ENCODE peak calls at places on chromosomes 1 and 21, in seven cellular contexts. V is cardiac muscle cell, P is AG08395, W is non-pigmented ciliary epithelial cell, B is islet precursor cell, S is activated T-cell treated with anti-CD3 and anti-CD28 coated beads for 24 hours, O is T-helper 2 cell. D is an unnamed sample.

GRCh38 chr21:44065428-44065827 is 41.8 kb upstream of the PWP2 start:
- DNase-seq in P (no peak), W (no peak), B (no peak), S (peak; percentile 68), V (peak; percentile 63), O (peak; percentile 43), D (peak; percentile 84)

GRCh38 chr1:1360511-1361169 is 2.3 kb upstream of the MXRA8 start:
- DNase-seq in O (no peak), V (peak; percentile 94), S (no peak), W (peak; percentile 78), P (peak; percentile 96), B (peak; percentile 99), D (no peak)

GRCh38 chr1:33327587-33328325 is 6.9 kb upstream of the A3GALT2 start:
- DNase-seq in V (peak; percentile 98), O (no peak), P (peak; percentile 95), W (peak; percentile 97), S (no peak), B (peak; percentile 67), D (no peak)

GRCh38 chr21:26405735-26406361 is 167.2 kb downstream of the CYYR1 start:
- DNase-seq in S (no peak), O (no peak), W (peak; percentile 67), P (peak; percentile 83), V (peak; percentile 83), B (peak; percentile 87), D (no peak)

GRCh38 chr1:219568728-219569127 is 44.2 kb downstream of the ZC3H11B start:
- DNase-seq in P (no peak), V (no peak), O (no peak), S (no peak), W (no peak), B (peak; percentile 91), D (no peak)

GRCh38 chr1:81155131-81155530 is 645.6 kb upstream of the ADGRL2 start:
- DNase-seq in W (peak; percentile 73), P (peak; percentile 34), S (no peak), B (no peak), O (no peak), V (peak; percentile 56), D (no peak)

GRCh38 chr1:41612953-41613352 is 128.5 kb upstream of the EDN2 start:
- DNase-seq in B (peak; percentile 43), O (no peak), W (no peak), V (peak; percentile 44), P (no peak), S (no peak), D (no peak)

GRCh38 chr1:6185635-6186382 is 5.7 kb upstream of the CHD5 start:
- DNase-seq in B (no peak), S (no peak), V (peak; percentile 53), W (no peak), O (no peak), P (no peak), D (no peak)

GRCh38 chr1:77010937-77011336 is 143.7 kb downstream of the ST6GALNAC5 start:
- DNase-seq in O (no peak), B (no peak), S (no peak), V (no peak), P (no peak), W (no peak), D (no peak)

GRCh38 chr1:71621785-71622184 is 541.0 kb upstream of the ZRANB2 start:
- DNase-seq in W (peak; percentile 23), P (peak; percentile 35), V (no peak), S (no peak), O (no peak), B (no peak), D (no peak)

GRCh38 chr1:175268720-175269119 is 76.1 kb upstream of the KIAA0040 start:
- DNase-seq in V (peak; percentile 27), B (peak; percentile 87), S (no peak), O (no peak), W (no peak), P (peak; percentile 13), D (no peak)

GRCh38 chr1:114468710-114469468 is 42.1 kb downstream of the TRIM33 start:
- DNase-seq in O (no peak), S (no peak), V (peak; percentile 23), W (no peak), B (no peak), P (no peak), D (no peak)

GRCh38 chr1:26305667-26306289 is 658 bp downstream of the UBXN11 start:
- DNase-seq in W (no peak), P (no peak), B (no peak), V (no peak), S (no peak), O (no peak), D (no peak)

GRCh38 chr1:167676916-167677848 is 44.6 kb upstream of the MPZL1 start:
- DNase-seq in P (no peak), V (no peak), W (no peak), O (no peak), S (no peak), B (no peak), D (no peak)

GRCh38 chr1:245195398-245195797 is 40.6 kb downstream of the KIF26B start:
- DNase-seq in P (no peak), S (no peak), B (peak; percentile 88), W (no peak), O (no peak), V (no peak), D (no peak)

GRCh38 chr1:240683576-240683975 is 71.6 kb upstream of the GREM2 start:
- DNase-seq in W (no peak), V (no peak), B (no peak), P (peak; percentile 80), S (no peak), O (no peak), D (no peak)

GRCh38 chr21:36863260-36863659 is 103.2 kb downstream of the HLCS start:
- DNase-seq in B (peak; percentile 23), S (no peak), W (no peak), P (no peak), O (no peak), V (no peak), D (no peak)

GRCh38 chr1:178311164-178311563 is 185.6 kb downstream of the CLEC20A start:
- DNase-seq in B (no peak), O (no peak), P (peak; percentile 5), W (no peak), V (peak; percentile 43), S (no peak), D (no peak)

GRCh38 chr1:24742090-24742938 is 2.9 kb upstream of the CLIC4 start:
- DNase-seq in O (no peak), W (no peak), V (peak; percentile 86), B (peak; percentile 86), P (no peak), S (no peak), D (no peak)

GRCh38 chr1:245298781-245299180 is 144.0 kb downstream of the KIF26B start:
- DNase-seq in W (no peak), O (no peak), P (peak; percentile 88), B (no peak), V (peak; percentile 45), S (no peak), D (no peak)

GRCh38 chr1:48127735-48128685 is 94.5 kb upstream of the SLC5A9 start:
- DNase-seq in V (no peak), O (no peak), B (no peak), S (no peak), P (no peak), W (no peak), D (no peak)

GRCh38 chr1:164559342-164560070 is 522 bp downstream of the PBX1 start:
- DNase-seq in W (no peak), O (no peak), V (peak; percentile 50), B (peak; percentile 83), S (no peak), P (no peak), D (no peak)

GRCh38 chr1:229579101-229579651 is 20.7 kb upstream of the ABCB10 start:
- DNase-seq in S (no peak), B (no peak), O (no peak), W (no peak), V (peak; percentile 60), P (peak; percentile 35), D (no peak)

GRCh38 chr1:117128323-117129079 is 7.0 kb upstream of the TRIM45 start:
- DNase-seq in W (no peak), S (no peak), P (peak; percentile 60), V (peak; percentile 69), B (no peak), O (no peak), D (no peak)